ENCODE peak calls at places on chromosome 16, in four cellular contexts. Q, G, A and L are unnamed samples.

GRCh38 chr16:959232-960040 is 11.3 kb downstream of the LMF1 start:
- DNase-seq in Q (no peak), G (no peak), A (no peak), L (no peak)

GRCh38 chr16:66409156-66409555 is 17.9 kb upstream of the BEAN1 start:
- DNase-seq in Q (no peak), G (no peak), A (no peak), L (no peak)

GRCh38 chr16:19980866-19981265 is 92.8 kb downstream of the GPR139 start:
- DNase-seq in Q (no peak), G (no peak), A (no peak), L (no peak)

GRCh38 chr16:88780100-88781062 is 4.6 kb downstream of the PIEZO1 start:
- DNase-seq in Q (no peak), G (no peak), A (peak; percentile 8), L (no peak)

GRCh38 chr16:75218256-75219076 is at the start of gene CTRB1:
- DNase-seq in Q (no peak), G (no peak), A (peak; percentile 99), L (peak; percentile 42)

GRCh38 chr16:57590654-57591085 is 37.8 kb upstream of the ADGRG1 start:
- DNase-seq in Q (peak; percentile 38), G (no peak), A (no peak), L (no peak)

GRCh38 chr16:21652451-21652850 is at the start of gene IGSF6:
- DNase-seq in Q (no peak), G (no peak), A (no peak), L (no peak)

GRCh38 chr16:22370038-22370541 is 4.3 kb downstream of the CDR2 start:
- DNase-seq in Q (no peak), G (no peak), A (no peak), L (no peak)

GRCh38 chr16:11672206-11673090 is 4.2 kb downstream of the SNN start:
- DNase-seq in Q (no peak), G (peak; percentile 64), A (peak; percentile 33), L (no peak)

GRCh38 chr16:3642397-3643094 is 11.9 kb upstream of the DNASE1 start:
- DNase-seq in Q (no peak), G (no peak), A (no peak), L (no peak)

GRCh38 chr16:86389566-86390328 is 120.6 kb upstream of the FOXF1 start:
- DNase-seq in Q (peak; percentile 27), G (no peak), A (no peak), L (no peak)

GRCh38 chr16:28192811-28193529 is 18.8 kb downstream of the XPO6 start:
- DNase-seq in Q (no peak), G (peak; percentile 35), A (no peak), L (peak; percentile 50)

GRCh38 chr16:75555213-75555706 is 792 bp downstream of the TMEM231 start:
- DNase-seq in Q (peak; percentile 77), G (no peak), A (peak; percentile 72), L (no peak)

GRCh38 chr16:77787452-77787851 is 912 bp upstream of the VAT1L start:
- DNase-seq in Q (no peak), G (no peak), A (no peak), L (no peak)

GRCh38 chr16:3106205-3106928 is 6.0 kb upstream of the ZNF205 start:
- DNase-seq in Q (peak; percentile 89), G (peak; percentile 99), A (peak; percentile 96), L (peak; percentile 99)

GRCh38 chr16:22183901-22184614 is 21.8 kb downstream of the SDR42E2 start:
- DNase-seq in Q (no peak), G (no peak), A (no peak), L (no peak)

GRCh38 chr16:87550510-87550961 is 51.8 kb upstream of the JPH3 start:
- DNase-seq in Q (no peak), G (peak; percentile 77), A (peak; percentile 57), L (peak; percentile 75)

GRCh38 chr16:4298761-4299522 is 16.9 kb upstream of the GLIS2 start:
- DNase-seq in Q (peak; percentile 78), G (no peak), A (peak; percentile 57), L (no peak)

GRCh38 chr16:1310832-1311200 is 1.4 kb downstream of the UBE2I start:
- DNase-seq in Q (no peak), G (no peak), A (no peak), L (no peak)

GRCh38 chr16:56610017-56610608 is 1.7 kb downstream of the MT2A start:
- DNase-seq in Q (peak; percentile 47), G (no peak), A (no peak), L (no peak)

GRCh38 chr16:21590287-21590686 is 9.1 kb upstream of the METTL9 start:
- DNase-seq in Q (no peak), G (no peak), A (no peak), L (no peak)

GRCh38 chr16:70675851-70676513 is 9.9 kb downstream of the MTSS2 start:
- DNase-seq in Q (no peak), G (no peak), A (no peak), L (no peak)

GRCh38 chr16:82195917-82196494 is 26.0 kb upstream of the MPHOSPH6 start:
- DNase-seq in Q (no peak), G (no peak), A (no peak), L (no peak)

GRCh38 chr16:22323173-22323997 is 26.2 kb downstream of the POLR3E start:
- DNase-seq in Q (no peak), G (no peak), A (no peak), L (no peak)

GRCh38 chr16:53089434-53090270 is 34.9 kb downstream of the CHD9 start:
- DNase-seq in Q (peak; percentile 66), G (no peak), A (no peak), L (no peak)

GRCh38 chr16:57807968-57808528 is 5.8 kb upstream of the KIFC3 start:
- DNase-seq in Q (peak; percentile 88), G (peak; percentile 63), A (peak; percentile 89), L (peak; percentile 65)

GRCh38 chr16:75695708-75696107 is 5.6 kb downstream of the DUXB start:
- DNase-seq in Q (no peak), G (no peak), A (no peak), L (no peak)